ENCODE peak calls at places on chromosomes 5 and 9, in five cellular contexts. T is PC-3, X is GM23248, U is IMR-90, Z is Karpas-422. D is an unnamed sample.

GRCh38 chr5:5589857-5590256 is 167.4 kb downstream of the ICE1 start:
- DNase-seq in Z (no peak), U (no peak), X (no peak), T (no peak), D (no peak)

GRCh38 chr9:132896906-132897305 is 18.2 kb downstream of the SPACA9 start:
- DNase-seq in T (no peak), Z (no peak), X (peak; percentile 9), U (peak; percentile 25), D (no peak)

GRCh38 chr9:74610523-74611061 is 113.5 kb downstream of the RORB start:
- DNase-seq in T (no peak), X (peak; percentile 1), Z (no peak), U (no peak), D (no peak)

GRCh38 chr5:66603164-66603563 is 7.0 kb downstream of the MAST4 start:
- DNase-seq in U (no peak), X (no peak), Z (no peak), T (no peak), D (no peak)

GRCh38 chr9:82599550-82599949 is 463.4 kb downstream of the RASEF start:
- DNase-seq in T (no peak), Z (no peak), U (no peak), X (no peak), D (no peak)

GRCh38 chr9:37678789-37679273 is 28.1 kb downstream of the FRMPD1 start:
- DNase-seq in X (no peak), Z (peak; percentile 49), U (no peak), T (no peak), D (no peak)

GRCh38 chr9:14315754-14316573 is 2.0 kb upstream of the NFIB start:
- DNase-seq in T (peak; percentile 40), Z (no peak), X (peak; percentile 44), U (no peak), D (peak; percentile 49)

GRCh38 chr5:64754066-64754465 is 14.4 kb downstream of the SREK1IP1 start:
- DNase-seq in U (no peak), Z (no peak), X (no peak), T (no peak), D (no peak)

GRCh38 chr9:88922091-88922490 is 69.2 kb upstream of the S1PR3 start:
- DNase-seq in T (no peak), X (no peak), Z (no peak), U (no peak), D (no peak)

GRCh38 chr5:146313027-146313426 is 25.6 kb upstream of the POU4F3 start:
- DNase-seq in X (no peak), Z (no peak), U (no peak), T (no peak), D (no peak)

GRCh38 chr9:93263334-93264229 is 79.6 kb downstream of the WNK2 start:
- DNase-seq in U (no peak), X (no peak), T (no peak), Z (no peak), D (no peak)

GRCh38 chr5:33313150-33313549 is 127.6 kb upstream of the TARS1 start:
- DNase-seq in Z (no peak), T (peak; percentile 99), U (peak; percentile 90), X (peak; percentile 92), D (no peak)

GRCh38 chr5:132427285-132428146 is 58.0 kb downstream of the SLC22A5 start:
- DNase-seq in T (peak; percentile 54), X (peak; percentile 30), U (no peak), Z (peak; percentile 71), D (no peak)

GRCh38 chr5:1036504-1037122 is 28.0 kb downstream of the NKD2 start:
- DNase-seq in X (no peak), U (no peak), Z (no peak), T (no peak), D (no peak)

GRCh38 chr9:116322521-116322920 is 168.9 kb downstream of the PAPPA start:
- DNase-seq in U (peak; percentile 35), Z (no peak), X (peak; percentile 22), T (no peak), D (no peak)

GRCh38 chr5:573206-573605 is 38.9 kb upstream of the CEP72 start:
- DNase-seq in Z (no peak), T (peak; percentile 62), U (no peak), X (no peak), D (no peak)

GRCh38 chr5:149367972-149368645 is 10.3 kb downstream of the PCYOX1L start:
- DNase-seq in U (no peak), T (no peak), Z (no peak), X (no peak), D (no peak)

GRCh38 chr9:107228648-107229047 is 54.4 kb upstream of the RAD23B start:
- DNase-seq in T (no peak), U (no peak), Z (peak; percentile 31), X (no peak), D (no peak)

GRCh38 chr9:92265159-92265558 is 28.3 kb downstream of the IARS1 start:
- DNase-seq in Z (no peak), U (peak; percentile 32), T (peak; percentile 39), X (peak; percentile 77), D (no peak)

GRCh38 chr5:7363067-7363677 is 32.8 kb upstream of the ADCY2 start:
- DNase-seq in U (no peak), Z (no peak), T (no peak), X (no peak), D (no peak)

GRCh38 chr9:127950513-127951210 is 13.0 kb upstream of the DPM2 start:
- DNase-seq in X (no peak), Z (no peak), U (no peak), T (no peak), D (peak; percentile 70)

GRCh38 chr5:101531031-101531430 is 627.9 kb upstream of the ST8SIA4 start:
- DNase-seq in Z (no peak), U (no peak), T (no peak), X (no peak), D (no peak)

GRCh38 chr5:68544656-68545565 is 329.4 kb downstream of the PIK3R1 start:
- DNase-seq in X (peak; percentile 65), T (peak; percentile 53), U (peak; percentile 45), Z (no peak), D (no peak)

GRCh38 chr5:127723571-127723970 is 20.4 kb downstream of the CCDC192 start:
- DNase-seq in U (no peak), Z (no peak), X (peak; percentile 54), T (peak; percentile 28), D (no peak)

GRCh38 chr5:134174841-134175839 is 1.6 kb downstream of the SKP1 start:
- DNase-seq in U (peak; percentile 67), Z (peak; percentile 67), X (peak; percentile 63), T (peak; percentile 51), D (peak; percentile 28)

GRCh38 chr5:16981700-16982099 is 45.6 kb upstream of the MYO10 start:
- DNase-seq in X (no peak), U (no peak), T (no peak), Z (no peak), D (no peak)

GRCh38 chr9:125763373-125763772 is 16.2 kb downstream of the PBX3 start:
- DNase-seq in Z (no peak), U (peak; percentile 56), T (peak; percentile 26), X (no peak), D (peak; percentile 68)

GRCh38 chr5:58923355-58923754 is 340.5 kb downstream of the RAB3C start:
- DNase-seq in X (no peak), U (no peak), T (no peak), Z (no peak), D (no peak)

GRCh38 chr5:154778534-154778933 is 23.4 kb downstream of the LARP1 start:
- DNase-seq in Z (no peak), X (no peak), U (no peak), T (no peak), D (no peak)

GRCh38 chr5:111691914-111692313 is 65.1 kb downstream of the NREP start:
- DNase-seq in X (peak; percentile 39), U (no peak), Z (no peak), T (no peak), D (no peak)

GRCh38 chr5:107501965-107502691 is 168.6 kb downstream of the EFNA5 start:
- DNase-seq in X (no peak), T (no peak), U (peak; percentile 68), Z (no peak), D (no peak)

GRCh38 chr5:141958113-141958512 is at the start of gene PCDH12:
- DNase-seq in Z (no peak), T (no peak), U (peak; percentile 7), X (peak; percentile 24), D (no peak)

GRCh38 chr5:40446910-40447309 is 232.8 kb upstream of the PTGER4 start:
- DNase-seq in T (peak; percentile 96), U (peak; percentile 92), X (peak; percentile 81), Z (no peak), D (no peak)

GRCh38 chr9:73151653-73152382 is at the start of gene ANXA1:
- DNase-seq in X (peak; percentile 95), Z (no peak), T (peak; percentile 86), U (peak; percentile 83), D (no peak)

GRCh38 chr5:152270117-152270516 is 135.0 kb downstream of the NMUR2 start:
- DNase-seq in X (no peak), U (no peak), Z (no peak), T (no peak), D (no peak)

GRCh38 chr5:152269533-152269932 is 135.5 kb downstream of the NMUR2 start:
- DNase-seq in T (no peak), U (no peak), X (no peak), Z (no peak), D (no peak)

GRCh38 chr5:152271420-152271819 is 133.7 kb downstream of the NMUR2 start:
- DNase-seq in U (no peak), X (peak; percentile 4), T (peak; percentile 87), Z (peak; percentile 67), D (peak; percentile 59)

DNA sequence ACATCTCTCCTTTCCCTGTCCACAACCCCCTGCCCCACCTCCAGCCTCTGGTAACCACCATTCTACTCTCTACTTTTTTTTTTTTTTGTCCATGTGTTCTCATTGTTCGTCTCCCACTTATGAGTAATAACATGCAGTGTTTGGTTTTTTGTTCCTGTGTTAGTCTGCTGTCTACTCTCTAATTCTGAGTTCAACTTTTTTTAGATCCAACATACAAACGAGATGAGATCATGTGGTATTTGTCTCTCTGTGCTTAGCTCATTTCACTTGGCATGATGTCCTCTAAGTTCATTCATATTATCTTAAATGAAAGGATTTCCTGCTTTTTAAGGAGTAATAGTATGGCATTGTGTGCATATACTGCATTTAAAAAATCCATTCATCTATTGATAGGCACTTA is 130.9 kb downstream of the NMUR2 start:
- DNase-seq in T (no peak), U (no peak), Z (no peak), X (no peak), D (no peak)
- H4K20me1 ChIP-seq in T (no peaks in the 10 kb centered on the region), U (no peaks in the 10 kb centered on the region), Z (no peaks in the 10 kb centered on the region), X (no peaks in the 10 kb centered on the region), D (no peaks in the 10 kb centered on the region)

GRCh38 chr9:124108216-124108615 is 96.6 kb downstream of the LHX2 start:
- DNase-seq in T (no peak), U (no peak), X (no peak), Z (peak; percentile 20), D (no peak)
- H3K9ac ChIP-seq in T (no peak overlapping the region), U (no peak overlapping the region), X (no peak overlapping the region), Z (no peak overlapping the region), D (no peak overlapping the region)

GRCh38 chr9:130934246-130934645 is 4.8 kb downstream of the FIBCD1 start:
- DNase-seq in X (no peak), Z (no peak), T (no peak), U (no peak), D (no peak)
- H3K4me1 ChIP-seq in X (peaks cover 22% of the 10 kb centered on the region), Z (peaks cover 10% of the 10 kb centered on the region), T (peaks cover 25% of the 10 kb centered on the region), U (peaks cover 35% of the 10 kb centered on the region), D (peaks cover 32% of the 10 kb centered on the region)

DNA sequence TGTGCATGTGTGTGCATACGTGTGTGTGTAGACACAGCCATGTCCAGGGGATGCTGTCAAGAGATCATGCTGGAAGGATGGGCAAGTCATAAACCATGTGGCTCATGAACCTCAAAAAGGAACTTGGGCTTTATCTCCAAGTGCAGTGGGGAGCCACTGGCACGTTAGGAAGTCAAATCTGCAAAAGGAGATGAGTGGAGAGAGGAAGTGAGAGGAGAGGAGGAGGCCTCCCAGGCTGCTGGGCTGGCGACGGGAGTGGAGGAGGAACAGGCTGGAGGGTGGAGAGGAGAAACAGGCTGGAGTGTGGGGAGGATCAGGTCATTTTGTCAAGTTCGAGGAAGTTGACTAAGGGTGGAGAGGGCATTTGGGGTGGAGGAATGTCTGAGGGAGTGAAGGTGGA is 29.2 kb upstream of the TIFAB start:
- DNase-seq in Z (no peak), X (no peak), U (no peak), T (no peak), D (no peak)
- H4K20me1 ChIP-seq in Z (no peaks in the 10 kb centered on the region), X (no peaks in the 10 kb centered on the region), U (no peaks in the 10 kb centered on the region), T (no peaks in the 10 kb centered on the region), D (peaks cover 96% of the 10 kb centered on the region)